ENCODE peak calls at places on chromosome 10, in nine cellular contexts. A is cardiac muscle cell; Y is fibroblast of the aortic adventitia; P is amygdala; V is hippocampal formation; N is NCI-H1436; S is NCI-H345; U is CD4-positive, alpha-beta memory T cell; F is Karpas-422. X is an unnamed sample.

GRCh38 chr10:44801383-44802327 is 109.5 kb upstream of the TMEM72 start:
- DNase-seq in A (peak), Y (peak), P (no peak), V (peak), N (no peak), S (peak), U (no peak), F (peak), X (no peak)

GRCh38 chr10:106765355-106765754 is 399.2 kb downstream of the SORCS1 start:
- DNase-seq in A (no peak), Y (no peak), P (no peak), V (no peak), N (no peak), S (no peak), U (no peak), F (no peak), X (no peak)

GRCh38 chr10:103911021-103911459 is 6.9 kb downstream of the STN1 start:
- DNase-seq in A (no peak), Y (no peak), P (no peak), V (no peak), N (no peak), S (no peak), U (peak), F (no peak), X (no peak)

GRCh38 chr10:101047961-101048892 is 13.6 kb upstream of the KAZALD1 start:
- DNase-seq in A (no peak), Y (no peak), P (no peak), V (no peak), N (peak), S (peak), U (no peak), F (no peak), X (no peak)

GRCh38 chr10:1538531-1539061 is 198.7 kb downstream of the ADARB2 start:
- DNase-seq in A (no peak), Y (no peak), P (no peak), V (no peak), N (no peak), S (no peak), U (no peak), F (no peak), X (no peak)

GRCh38 chr10:72980348-72980747 is 25.7 kb upstream of the PLA2G12B start:
- DNase-seq in A (no peak), Y (no peak), P (no peak), V (no peak), N (no peak), S (no peak), U (no peak), F (no peak), X (no peak)

GRCh38 chr10:31490858-31491504 is 172.0 kb downstream of the ZEB1 start:
- DNase-seq in A (peak), Y (peak), P (no peak), V (peak), N (no peak), S (peak), U (peak), F (peak), X (peak)

GRCh38 chr10:87750001-87750651 is 67.9 kb downstream of the ATAD1 start:
- DNase-seq in A (peak), Y (peak), P (no peak), V (no peak), N (no peak), S (no peak), U (no peak), F (no peak), X (no peak)

GRCh38 chr10:70853031-70853430 is 35.3 kb downstream of the PCBD1 start:
- DNase-seq in A (no peak), Y (no peak), P (no peak), V (no peak), N (no peak), S (no peak), U (no peak), F (no peak), X (no peak)

GRCh38 chr10:101777857-101778145 is 1.9 kb upstream of the FGF8 start:
- DNase-seq in A (no peak), Y (no peak), P (no peak), V (no peak), N (no peak), S (no peak), U (no peak), F (no peak), X (no peak)

GRCh38 chr10:7792541-7792940 is 4.6 kb downstream of the ATP5F1C start:
- DNase-seq in A (peak), Y (peak), P (no peak), V (peak), N (no peak), S (no peak), U (no peak), F (no peak), X (no peak)

GRCh38 chr10:11213156-11213555 is 195.5 kb downstream of the CELF2 start:
- DNase-seq in A (no peak), Y (no peak), P (no peak), V (no peak), N (no peak), S (no peak), U (no peak), F (no peak), X (no peak)

GRCh38 chr10:133272964-133273420 is 3.7 kb downstream of the ADAM8 start:
- DNase-seq in A (no peak), Y (no peak), P (no peak), V (no peak), N (no peak), S (no peak), U (no peak), F (no peak), X (no peak)

GRCh38 chr10:96072673-96073072 is 29.3 kb downstream of the CCNJ start:
- DNase-seq in A (no peak), Y (no peak), P (no peak), V (no peak), N (no peak), S (no peak), U (no peak), F (no peak), X (no peak)

X was measured in NAMALWA.